ENCODE peak calls at places on chromosomes 1 and 21, in eight cellular contexts. T is esophagus squamous epithelium, O is PC-3, J is colonic mucosa, N is IMR-90, H is uterus, Q is left lung, E is HCT116. G is an unnamed sample. For H3K27me3, the result is how much of the 10 kb centered on the place peaks cover.

GRCh38 chr1:183739640-183740385 is 65.1 kb upstream of the RGL1 start:
- DNase-seq in E (no peak), N (peak), O (no peak), Q (no peak), J (no peak), T (no peak), H (no peak), G (no peak)

GRCh38 chr1:240947438-240948224 is 335.7 kb upstream of the GREM2 start:
- DNase-seq in N (no peak), E (no peak), T (no peak), O (no peak), J (no peak), Q (no peak), H (no peak), G (no peak)

GRCh38 chr1:103525607-103526507 is at the start of gene RNPC3:
- DNase-seq in Q (peak), E (peak), N (peak), O (peak), H (peak), T (peak), J (peak), G (peak)

GRCh38 chr1:50861742-50862141 is 98.3 kb downstream of the FAF1 start:
- DNase-seq in O (peak), E (no peak), T (no peak), H (no peak), J (no peak), N (no peak), Q (no peak), G (no peak)

GRCh38 chr1:21564521-21565095 is 55.4 kb downstream of the ALPL start:
- DNase-seq in T (no peak), J (no peak), O (peak), H (no peak), E (no peak), Q (no peak), N (peak), G (no peak)

GRCh38 chr1:209080170-209080781 is 503.2 kb upstream of the CAMK1G start:
- DNase-seq in H (no peak), Q (no peak), T (no peak), N (no peak), O (peak), J (no peak), E (no peak), G (no peak)

GRCh38 chr1:155715777-155716176 is 26.9 kb downstream of the DAP3 start:
- DNase-seq in E (no peak), O (no peak), J (no peak), H (no peak), Q (no peak), T (no peak), N (no peak), G (no peak)

GRCh38 chr1:233359431-233359830 is 31.9 kb downstream of the MAP3K21 start:
- DNase-seq in J (peak), N (no peak), T (no peak), H (no peak), E (no peak), Q (no peak), O (no peak), G (no peak)

GRCh38 chr1:57238408-57238807 is 185.5 kb downstream of the DAB1 start:
- DNase-seq in T (no peak), O (no peak), N (no peak), H (no peak), E (no peak), Q (no peak), J (no peak), G (no peak)

GRCh38 chr21:42164064-42164789 is 54.7 kb upstream of the ABCG1 start:
- DNase-seq in E (peak), O (peak), Q (peak), N (no peak), T (no peak), H (peak), J (peak), G (peak)

GRCh38 chr21:37673801-37674575 is 242.3 kb downstream of the KCNJ6 start:
- DNase-seq in J (no peak), N (no peak), E (no peak), Q (no peak), T (no peak), H (no peak), O (peak), G (no peak)

GRCh38 chr1:65820983-65821382 is 28.3 kb downstream of the PDE4B start:
- DNase-seq in Q (no peak), H (no peak), O (peak), J (no peak), T (no peak), E (no peak), N (peak), G (no peak)

GRCh38 chr21:15667824-15668223 is 62.0 kb upstream of the USP25 start:
- DNase-seq in O (no peak), N (no peak), H (no peak), J (no peak), E (no peak), T (no peak), Q (no peak), G (no peak)

GRCh38 chr1:193077991-193078390 is 18.6 kb downstream of the RO60 start:
- DNase-seq in H (no peak), Q (no peak), E (no peak), T (no peak), N (no peak), O (no peak), J (no peak), G (no peak)

GRCh38 chr1:36769886-36770830 is 264.2 kb downstream of the GRIK3 start:
- DNase-seq in H (no peak), N (no peak), O (no peak), J (no peak), Q (no peak), E (no peak), T (no peak), G (no peak)

GRCh38 chr1:225866061-225866844 is 15.9 kb downstream of the TMEM63A start:
- DNase-seq in J (no peak), T (no peak), H (no peak), E (no peak), Q (no peak), N (peak), O (peak), G (no peak)

GRCh38 chr1:185735667-185736105 is 1.5 kb downstream of the HMCN1 start:
- DNase-seq in E (no peak), Q (no peak), O (no peak), T (no peak), H (no peak), J (no peak), N (peak), G (no peak)

GRCh38 chr1:156268336-156268735 is 14.3 kb downstream of the SMG5 start:
- DNase-seq in N (peak), Q (no peak), T (no peak), J (no peak), H (no peak), E (no peak), O (no peak), G (no peak)

GRCh38 chr1:77857557-77857956 is 30.9 kb upstream of the NEXN start:
- DNase-seq in Q (no peak), N (peak), O (no peak), H (no peak), J (no peak), T (no peak), E (no peak), G (no peak)

GRCh38 chr1:232351335-232351734 is 278.6 kb downstream of the SIPA1L2 start:
- DNase-seq in O (no peak), H (no peak), J (no peak), Q (no peak), T (no peak), N (no peak), E (no peak), G (no peak)

GRCh38 chr1:74271503-74271902 is 36.3 kb downstream of the TNNI3K start:
- DNase-seq in E (no peak), O (no peak), H (no peak), J (no peak), N (no peak), Q (no peak), T (no peak), G (no peak)

GRCh38 chr1:184513421-184513820 is 126.6 kb downstream of the C1orf21 start:
- DNase-seq in T (no peak), H (no peak), N (peak), O (no peak), J (no peak), E (no peak), Q (no peak), G (no peak)

GRCh38 chr1:179366093-179366800 is 476 bp downstream of the AXDND1 start:
- DNase-seq in O (no peak), J (no peak), H (no peak), N (peak), Q (no peak), E (no peak), T (no peak), G (no peak)

GRCh38 chr1:212203611-212204010 is 81.6 kb upstream of the PPP2R5A start:
- DNase-seq in T (no peak), J (no peak), H (no peak), N (no peak), Q (no peak), O (no peak), E (no peak), G (no peak)

GRCh38 chr1:173243300-173243699 is 36.2 kb upstream of the TNFSF4 start:
- DNase-seq in Q (no peak), J (no peak), E (no peak), O (no peak), H (no peak), T (no peak), N (no peak), G (no peak)

GRCh38 chr1:119372493-119373086 is 4.0 kb downstream of the HAO2 start:
- DNase-seq in T (no peak), J (peak), O (peak), E (peak), Q (no peak), N (no peak), H (no peak), G (no peak)

GRCh38 chr1:36380003-36380631 is 5.6 kb downstream of the STK40 start:
- DNase-seq in Q (no peak), N (no peak), O (no peak), E (no peak), T (no peak), H (no peak), J (no peak), G (no peak)

GRCh38 chr1:55464550-55464949 is 249.4 kb upstream of the USP24 start:
- DNase-seq in Q (no peak), E (no peak), N (no peak), O (no peak), H (no peak), T (no peak), J (no peak), G (no peak)

GRCh38 chr1:97920275-97920831 is 481 bp downstream of the DPYD start:
- DNase-seq in O (peak), E (no peak), J (peak), H (no peak), N (peak), T (no peak), Q (no peak), G (no peak)

GRCh38 chr1:40739455-40740008 is 44.1 kb upstream of the KCNQ4 start:
- DNase-seq in T (no peak), E (no peak), H (no peak), Q (no peak), O (no peak), J (no peak), N (peak), G (no peak)

GRCh38 chr21:36186506-36187399 is 30.1 kb downstream of the DOP1B start:
- DNase-seq in O (no peak), E (no peak), Q (no peak), H (no peak), N (no peak), J (no peak), T (no peak), G (peak)

GRCh38 chr1:61839702-61840101 is 97.4 kb downstream of the PATJ start:
- DNase-seq in O (peak), T (no peak), Q (no peak), J (no peak), N (peak), H (no peak), E (no peak), G (no peak)

DNA sequence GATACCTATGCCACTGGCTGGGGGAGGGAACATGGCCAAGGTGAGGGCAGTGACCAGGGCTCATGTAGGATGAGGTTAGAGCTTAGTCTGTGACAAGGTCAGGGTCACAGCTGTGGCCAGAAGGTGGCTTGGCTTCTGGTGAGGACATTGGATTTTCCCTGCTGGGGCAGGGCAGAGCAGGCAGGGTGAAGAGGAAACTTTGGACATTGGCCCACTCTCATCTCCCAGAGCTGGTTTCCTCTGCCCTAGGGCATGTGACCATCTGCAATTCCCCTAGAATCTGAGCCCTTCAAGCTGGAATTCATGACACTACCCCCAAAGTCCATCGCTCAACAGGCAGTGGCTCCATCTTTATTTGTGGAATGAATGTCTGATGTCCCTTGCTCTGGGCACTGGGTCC is 5.3 kb downstream of the DMBX1 start:
- DNase-seq in N (no peak), Q (no peak), O (no peak), E (no peak), J (no peak), H (no peak), T (no peak), G (no peak)
- H3K27me3 ChIP-seq in N (half or more), Q (half or more), O (under half), E (under half), J (under half), H (under half), T (under half), G (half or more)

DNA sequence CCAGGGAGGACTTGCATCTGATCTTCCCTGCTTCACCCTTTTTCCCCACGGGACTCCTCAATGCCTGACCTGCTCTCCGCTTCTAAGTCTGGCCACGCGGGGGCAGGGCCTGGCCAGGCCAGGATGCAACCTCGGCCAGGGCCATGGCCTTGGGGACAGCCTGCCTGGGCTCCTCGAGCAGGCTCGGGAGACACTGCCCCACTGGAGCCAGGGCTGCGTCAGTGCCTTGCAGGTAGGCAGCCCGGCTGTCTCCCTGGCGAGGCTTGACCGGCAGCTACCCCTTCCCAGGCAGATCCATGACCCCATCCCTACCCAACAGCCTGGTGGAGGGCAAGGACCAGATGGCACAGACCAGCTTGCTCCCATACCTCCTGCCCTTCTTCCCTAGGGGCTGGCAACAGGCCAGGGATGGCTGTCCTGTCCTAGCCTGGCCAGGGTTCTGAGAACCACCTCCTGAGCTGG is 2.7 kb upstream of the PRDM16 start:
- DNase-seq in O (peak), E (no peak), H (peak), N (no peak), J (no peak), Q (peak), T (no peak), G (peak)
- H3K27me3 ChIP-seq in O (half or more), E (under half), H (half or more), N (half or more), J (half or more), Q (half or more), T (under half), G (half or more)

DNA sequence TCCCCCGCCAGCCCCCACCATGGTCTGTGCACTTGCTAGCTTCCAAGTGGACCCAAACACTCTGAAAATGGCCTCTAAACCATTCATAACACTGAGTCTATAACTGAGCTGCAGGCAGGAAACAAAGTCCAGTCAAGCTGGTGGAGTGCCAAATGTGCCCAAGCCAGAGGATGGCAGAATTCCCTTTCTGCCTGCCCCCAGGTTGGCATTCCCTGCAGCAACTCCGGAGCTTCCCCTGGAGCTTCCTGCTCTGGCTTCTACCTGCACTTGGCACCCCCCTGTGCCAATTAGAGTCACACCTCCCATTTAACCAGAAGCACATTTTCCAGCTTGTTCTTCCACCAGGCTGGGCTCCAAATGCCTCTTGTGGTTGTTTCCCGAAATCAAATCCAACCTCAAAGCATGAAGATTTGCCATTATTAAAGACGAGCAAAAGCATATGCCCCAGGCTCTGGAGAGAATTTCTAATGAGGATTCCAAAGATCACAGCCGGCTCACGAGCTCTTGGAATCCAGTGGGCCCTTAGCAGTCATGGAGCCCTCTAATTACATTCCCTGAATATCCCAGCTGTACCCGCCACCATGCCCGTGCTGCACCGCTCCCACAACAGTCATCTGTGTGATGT is 294.5 kb downstream of the RRAGC start:
- DNase-seq in O (no peak), N (no peak), Q (no peak), E (no peak), T (no peak), H (no peak), J (no peak), G (no peak)
- H3K27me3 ChIP-seq in O (half or more), N (under half), Q (under half), E (under half), T (under half), H (under half), J (under half), G (under half)

GRCh38 chr1:14061204-14061603 is 361.2 kb downstream of the PRDM2 start:
- DNase-seq in N (no peak), O (no peak), E (no peak), Q (no peak), J (no peak), H (no peak), T (no peak), G (no peak)
- H3K27me3 ChIP-seq in N (under half), O (under half), E (under half), Q (under half), J (under half), H (under half), T (under half), G (under half)

DNA sequence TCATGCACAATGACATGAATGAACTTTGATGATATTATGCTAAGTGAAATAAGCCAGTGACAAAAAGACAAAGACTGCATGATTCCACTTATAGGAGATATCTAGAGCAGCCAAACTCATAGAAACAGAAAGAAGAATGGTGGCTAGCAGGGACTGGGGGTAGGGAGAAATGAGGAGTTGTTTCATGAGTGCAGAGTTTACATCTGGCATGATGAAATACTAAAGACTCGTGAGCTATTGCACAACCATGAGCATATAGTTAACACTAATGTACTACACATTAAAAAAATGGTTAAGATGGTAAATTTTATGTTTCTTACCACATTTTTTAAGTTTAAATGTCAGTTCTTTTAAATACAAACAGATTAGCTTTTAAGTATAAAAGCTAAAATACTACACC is 57.8 kb downstream of the ESRRG start:
- DNase-seq in O (no peak), N (peak), J (no peak), H (no peak), T (no peak), Q (no peak), E (no peak), G (no peak)
- H3K27me3 ChIP-seq in O (under half), N (under half), J (under half), H (under half), T (under half), Q (under half), E (under half), G (under half)

GRCh38 chr1:1356166-1356795 is 2.1 kb downstream of the MXRA8 start:
- DNase-seq in T (no peak), N (no peak), E (no peak), O (no peak), Q (no peak), J (no peak), H (no peak), G (no peak)

GRCh38 chr1:1356796-1357401 is 1.5 kb downstream of the MXRA8 start:
- DNase-seq in T (no peak), E (no peak), O (no peak), J (no peak), N (no peak), Q (no peak), H (no peak), G (peak)

GRCh38 chr1:1353389-1354151 is 4.4 kb upstream of the DVL1 start:
- DNase-seq in T (no peak), E (no peak), O (no peak), Q (no peak), J (no peak), N (no peak), H (no peak), G (no peak)

GRCh38 chr1:1354271-1355247 is 3.8 kb downstream of the MXRA8 start:
- DNase-seq in T (no peak), J (no peak), H (no peak), E (no peak), Q (no peak), N (no peak), O (no peak), G (no peak)

DNA sequence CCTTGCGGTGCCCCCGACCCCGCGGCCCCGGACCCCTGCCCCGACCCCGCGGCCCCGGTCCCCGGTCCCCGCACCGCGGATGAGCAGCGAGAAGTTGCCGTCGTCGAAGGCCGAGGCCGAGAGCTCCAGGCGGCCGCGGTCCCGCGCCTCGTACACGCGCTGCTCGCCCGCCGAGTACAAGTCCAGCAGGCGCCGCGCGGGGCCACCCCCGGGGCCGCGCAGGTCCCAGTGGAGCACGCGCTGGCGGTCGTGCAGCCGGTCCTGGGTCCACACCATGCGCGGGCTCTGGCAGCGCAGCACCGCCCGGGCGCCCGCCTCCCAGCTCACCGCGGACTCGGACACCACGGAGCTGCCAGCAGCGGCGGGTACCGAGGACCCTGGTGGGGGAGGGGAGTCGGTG is 3.0 kb downstream of the MXRA8 start:
- DNase-seq in T (no peak), J (no peak), E (no peak), H (no peak), O (peak), Q (no peak), N (peak), G (peak)
- H3K27me3 ChIP-seq in T (under half), J (under half), E (under half), H (under half), O (under half), Q (half or more), N (under half), G (half or more)

DNA sequence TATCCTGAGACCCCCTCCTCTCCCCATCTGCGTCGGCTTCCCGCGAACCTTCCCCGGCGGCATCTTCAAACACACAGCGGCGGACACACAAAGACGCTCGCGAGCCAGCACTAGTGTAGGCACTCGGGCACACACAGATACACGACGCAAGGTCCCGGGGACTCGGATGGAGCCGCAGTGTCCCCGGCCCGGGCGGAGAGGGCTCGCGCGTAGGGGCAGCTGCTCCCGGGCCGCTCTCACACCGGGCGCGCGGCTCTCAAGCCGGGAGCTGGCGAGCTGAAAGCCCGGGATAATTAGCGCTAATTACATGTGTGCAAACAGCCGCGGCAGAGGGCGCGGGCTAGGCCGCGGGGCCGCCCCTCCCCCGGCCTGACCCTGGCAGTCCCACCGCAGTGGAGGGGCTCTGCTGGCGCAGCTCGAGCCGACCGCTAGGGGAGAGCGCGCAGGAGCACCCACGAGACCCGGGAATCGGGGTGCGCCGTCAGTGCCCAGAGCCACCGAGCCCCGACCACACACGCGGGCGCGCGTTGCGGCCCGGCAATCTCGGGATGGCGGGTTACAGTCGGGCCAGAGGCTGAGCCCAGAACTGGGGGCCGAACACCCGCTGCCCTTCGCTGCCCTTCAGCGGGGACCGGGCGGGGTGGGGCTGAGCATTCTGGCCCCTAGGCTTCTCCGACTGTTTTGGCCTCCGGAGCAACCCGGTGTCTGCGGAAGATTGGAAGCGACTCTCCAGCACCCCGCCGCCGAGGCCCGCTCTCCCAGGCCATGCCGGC is 271.6 kb downstream of the FOXD2 start:
- DNase-seq in T (no peak), N (no peak), Q (no peak), E (no peak), H (no peak), O (no peak), J (peak), G (no peak)
- H3K27me3 ChIP-seq in T (under half), N (half or more), Q (half or more), E (under half), H (under half), O (half or more), J (under half), G (half or more)